ENCODE peak calls at places on chromosome 15, in nine cellular contexts. U is SK-N-SH; Y is MCF 10A; D is hepatocyte; N is upper lobe of left lung; K is T1000; A is naive thymus-derived CD4-positive, alpha-beta T cell; R is BE2C; I is neural progenitor cell. V is an unnamed sample.
A peak's percentile ranks its signal among the peaks of the same experiment; 100 is the strongest.

GRCh38 chr15:68583321-68583720 is 4.5 kb downstream of the CORO2B start:
- DNase-seq in N (no peak), R (no peak), Y (no peak), A (no peak), U (no peak), K (no peak), D (no peak), I (no peak), V (peak; percentile 77)

GRCh38 chr15:45573961-45574629 is 13.1 kb upstream of the BLOC1S6 start:
- DNase-seq in N (no peak), K (no peak), D (peak; percentile 54), I (peak; percentile 81), A (no peak), R (peak; percentile 74), Y (peak; percentile 20), U (peak; percentile 28), V (peak; percentile 63)

GRCh38 chr15:52337198-52337853 is 41.7 kb upstream of the MYO5C start:
- DNase-seq in Y (peak; percentile 40), U (no peak), K (no peak), R (no peak), A (no peak), N (no peak), D (no peak), I (no peak), V (no peak)

GRCh38 chr15:42056934-42057743 is 36.3 kb upstream of the PLA2G4E start:
- DNase-seq in U (peak; percentile 90), K (peak; percentile 23), Y (peak; percentile 99), D (peak; percentile 91), R (peak; percentile 95), N (peak; percentile 95), I (peak; percentile 94), A (peak; percentile 50), V (peak; percentile 94)

GRCh38 chr15:65382146-65382491 is 4.3 kb upstream of the IGDCC3 start:
- DNase-seq in A (no peak), Y (no peak), D (no peak), I (no peak), R (no peak), U (no peak), N (no peak), K (no peak), V (no peak)

GRCh38 chr15:85155360-85155759 is 173.7 kb downstream of the PDE8A start:
- DNase-seq in A (no peak), D (no peak), Y (no peak), R (no peak), I (no peak), N (no peak), U (peak; percentile 28), K (no peak), V (no peak)

GRCh38 chr15:25134546-25134945 is 179.8 kb downstream of the SNRPN start:
- DNase-seq in I (peak; percentile 4), K (no peak), Y (no peak), R (no peak), U (peak; percentile 0), A (no peak), N (no peak), D (peak; percentile 20), V (no peak)

GRCh38 chr15:30038667-30039523 is 43.9 kb upstream of the GOLGA8J start:
- DNase-seq in A (no peak), R (no peak), D (no peak), K (no peak), U (peak; percentile 27), I (no peak), N (no peak), Y (peak; percentile 97), V (no peak)

GRCh38 chr15:54582863-54583643 is 604.8 kb downstream of the UNC13C start:
- DNase-seq in D (no peak), N (no peak), R (no peak), A (no peak), Y (no peak), I (no peak), K (no peak), U (no peak), V (no peak)

GRCh38 chr15:81000144-81000625 is 538 bp upstream of the TLNRD1 start:
- DNase-seq in R (no peak), Y (peak; percentile 15), U (no peak), A (no peak), K (no peak), N (no peak), D (peak; percentile 21), I (no peak), V (no peak)

GRCh38 chr15:58307313-58307961 is 124.4 kb upstream of the LIPC start:
- DNase-seq in N (no peak), Y (peak; percentile 34), R (no peak), U (peak; percentile 50), K (no peak), I (peak; percentile 71), A (no peak), D (no peak), V (peak; percentile 28)

GRCh38 chr15:29046281-29046810 is 160.6 kb downstream of the APBA2 start:
- DNase-seq in A (no peak), I (no peak), K (no peak), N (no peak), U (no peak), Y (no peak), R (no peak), D (no peak), V (no peak)

GRCh38 chr15:34588046-34588674 is 4.7 kb upstream of the GOLGA8B start:
- DNase-seq in D (peak; percentile 70), R (peak; percentile 80), K (peak; percentile 73), A (peak; percentile 39), Y (peak; percentile 88), I (peak; percentile 75), U (peak; percentile 71), N (peak; percentile 59), V (peak; percentile 87)

GRCh38 chr15:56150204-56150603 is 93.5 kb downstream of the RFX7 start:
- DNase-seq in K (no peak), A (no peak), I (no peak), D (no peak), U (no peak), N (no peak), R (no peak), Y (no peak), V (no peak)

GRCh38 chr15:79314811-79315210 is 3.9 kb downstream of the TMED3 start:
- DNase-seq in U (no peak), N (peak; percentile 71), R (no peak), K (no peak), Y (no peak), D (no peak), A (no peak), I (no peak), V (no peak)

GRCh38 chr15:38531509-38531908 is 33.1 kb downstream of the RASGRP1 start:
- DNase-seq in I (no peak), U (no peak), Y (peak; percentile 78), R (no peak), D (no peak), A (no peak), K (no peak), N (no peak), V (no peak)

GRCh38 chr15:51864408-51865056 is 35.1 kb downstream of the TMOD3 start:
- DNase-seq in N (no peak), K (peak; percentile 20), R (no peak), I (no peak), A (no peak), D (no peak), U (no peak), Y (peak; percentile 96), V (no peak)

GRCh38 chr15:52464040-52464439 is 64.6 kb downstream of the MYO5A start:
- DNase-seq in D (no peak), A (no peak), N (no peak), K (no peak), R (no peak), Y (no peak), U (no peak), I (no peak), V (no peak)

GRCh38 chr15:70033529-70034140 is 64.1 kb downstream of the TLE3 start:
- DNase-seq in K (no peak), D (no peak), U (peak; percentile 94), A (no peak), N (no peak), Y (no peak), I (peak; percentile 21), R (peak; percentile 85), V (peak; percentile 87)

GRCh38 chr15:50166216-50166615 is 15.8 kb upstream of the SLC27A2 start:
- DNase-seq in A (no peak), R (no peak), D (no peak), K (no peak), Y (peak; percentile 20), I (no peak), N (no peak), U (no peak), V (no peak)

GRCh38 chr15:73794501-73795133 is 41.5 kb upstream of the INSYN1 start:
- DNase-seq in N (no peak), R (no peak), I (no peak), A (no peak), U (no peak), D (no peak), K (no peak), Y (peak; percentile 32), V (no peak)

V was measured in WERI-Rb-1.